ENCODE peak calls at places on chromosome 3, in eight cellular contexts. W, R, T, K, N, C, Y and S are unnamed samples.

GRCh38 chr3:148229107-148229506 is 468.6 kb upstream of the AGTR1 start:
- DNase-seq in W (no peak), R (no peak), T (no peak), K (no peak), N (no peak), C (no peak), Y (no peak), S (no peak)

GRCh38 chr3:190385835-190386688 is 1.9 kb upstream of the CLDN16 start:
- DNase-seq in W (peak; percentile 84), R (peak; percentile 90), T (no peak), K (no peak), N (peak; percentile 64), C (no peak), Y (no peak), S (no peak)

GRCh38 chr3:149678365-149678948 is 20.6 kb upstream of the WWTR1 start:
- DNase-seq in W (no peak), R (no peak), T (no peak), K (no peak), N (no peak), C (no peak), Y (no peak), S (no peak)

GRCh38 chr3:195703776-195704175 is 17.0 kb upstream of the MUC20 start:
- DNase-seq in W (no peak), R (no peak), T (no peak), K (no peak), N (no peak), C (no peak), Y (no peak), S (no peak)

GRCh38 chr3:69271098-69271497 is 114.8 kb downstream of the FRMD4B start:
- DNase-seq in W (no peak), R (no peak), T (no peak), K (no peak), N (no peak), C (no peak), Y (no peak), S (no peak)

GRCh38 chr3:142963266-142964149 is at the start of gene PAQR9:
- DNase-seq in W (no peak), R (no peak), T (no peak), K (no peak), N (peak; percentile 18), C (no peak), Y (no peak), S (no peak)

GRCh38 chr3:39178553-39178952 is 13.8 kb downstream of the XIRP1 start:
- DNase-seq in W (no peak), R (peak; percentile 62), T (no peak), K (no peak), N (no peak), C (no peak), Y (no peak), S (no peak)

GRCh38 chr3:89504432-89504831 is 397.0 kb downstream of the EPHA3 start:
- DNase-seq in W (no peak), R (no peak), T (no peak), K (no peak), N (no peak), C (no peak), Y (no peak), S (no peak)

GRCh38 chr3:55097441-55097840 is 169.6 kb upstream of the LRTM1 start:
- DNase-seq in W (no peak), R (no peak), T (no peak), K (no peak), N (no peak), C (no peak), Y (no peak), S (no peak)

GRCh38 chr3:112351823-112352222 is 18.9 kb downstream of the CD200 start:
- DNase-seq in W (no peak), R (no peak), T (no peak), K (no peak), N (no peak), C (no peak), Y (no peak), S (no peak)

GRCh38 chr3:87161486-87161885 is 65.6 kb upstream of the CHMP2B start:
- DNase-seq in W (no peak), R (no peak), T (no peak), K (no peak), N (no peak), C (no peak), Y (no peak), S (no peak)

GRCh38 chr3:11717768-11718581 is 74.3 kb upstream of the VGLL4 start:
- DNase-seq in W (no peak), R (peak; percentile 63), T (no peak), K (no peak), N (peak; percentile 36), C (no peak), Y (peak; percentile 34), S (no peak)

GRCh38 chr3:96331341-96331740 is 483.1 kb upstream of the EPHA6 start:
- DNase-seq in W (no peak), R (no peak), T (no peak), K (no peak), N (peak; percentile 5), C (no peak), Y (no peak), S (no peak)

GRCh38 chr3:27767000-27767399 is 44.9 kb upstream of the EOMES start:
- DNase-seq in W (no peak), R (no peak), T (no peak), K (no peak), N (no peak), C (no peak), Y (no peak), S (no peak)

GRCh38 chr3:110296885-110297284 is 774.7 kb upstream of the NECTIN3 start:
- DNase-seq in W (no peak), R (no peak), T (no peak), K (no peak), N (no peak), C (no peak), Y (no peak), S (no peak)

GRCh38 chr3:142794510-142794909 is 70.7 kb downstream of the TRPC1 start:
- DNase-seq in W (no peak), R (no peak), T (no peak), K (no peak), N (no peak), C (no peak), Y (no peak), S (no peak)

GRCh38 chr3:146550743-146551510 is 6.5 kb upstream of the PLSCR1 start:
- DNase-seq in W (peak; percentile 79), R (peak; percentile 82), T (no peak), K (no peak), N (peak; percentile 56), C (no peak), Y (no peak), S (no peak)

GRCh38 chr3:78427303-78427702 is 1340.5 kb downstream of the ROBO1 start:
- DNase-seq in W (no peak), R (no peak), T (no peak), K (no peak), N (no peak), C (no peak), Y (no peak), S (no peak)

GRCh38 chr3:57298041-57298440 is 5.6 kb upstream of the ASB14 start:
- DNase-seq in W (no peak), R (no peak), T (no peak), K (no peak), N (peak; percentile 30), C (no peak), Y (no peak), S (no peak)

GRCh38 chr3:81638480-81638879 is 123.0 kb downstream of the GBE1 start:
- DNase-seq in W (no peak), R (no peak), T (no peak), K (no peak), N (no peak), C (no peak), Y (no peak), S (no peak)

GRCh38 chr3:38579146-38579545 is 70.3 kb downstream of the SCN5A start:
- DNase-seq in W (no peak), R (peak; percentile 13), T (no peak), K (peak; percentile 55), N (no peak), C (no peak), Y (no peak), S (no peak)

GRCh38 chr3:159892171-159892791 is 96.4 kb upstream of the IL12A start:
- DNase-seq in W (no peak), R (no peak), T (no peak), K (peak; percentile 13), N (no peak), C (no peak), Y (no peak), S (no peak)

GRCh38 chr3:100600181-100601042 is 9.0 kb upstream of the ADGRG7 start:
- DNase-seq in W (no peak), R (no peak), T (no peak), K (no peak), N (no peak), C (no peak), Y (no peak), S (no peak)

GRCh38 chr3:196518999-196519737 is 4.0 kb upstream of the SMCO1 start:
- DNase-seq in W (no peak), R (peak; percentile 85), T (no peak), K (peak; percentile 48), N (no peak), C (no peak), Y (peak; percentile 25), S (peak; percentile 54)

GRCh38 chr3:160577093-160577492 is 11.7 kb upstream of the KPNA4 start:
- DNase-seq in W (no peak), R (no peak), T (no peak), K (no peak), N (no peak), C (no peak), Y (no peak), S (no peak)

GRCh38 chr3:178369811-178370210 is 166.4 kb upstream of the KCNMB2 start:
- DNase-seq in W (no peak), R (no peak), T (no peak), K (no peak), N (no peak), C (no peak), Y (no peak), S (no peak)

GRCh38 chr3:166340604-166341003 is 503.4 kb upstream of the BCHE start:
- DNase-seq in W (no peak), R (no peak), T (no peak), K (no peak), N (no peak), C (no peak), Y (no peak), S (no peak)

GRCh38 chr3:115436767-115437301 is 186.5 kb upstream of the GAP43 start:
- DNase-seq in W (peak; percentile 66), R (peak; percentile 88), T (no peak), K (no peak), N (peak; percentile 23), C (no peak), Y (no peak), S (no peak)

GRCh38 chr3:42515391-42515916 is 13.0 kb downstream of the VIPR1 start:
- DNase-seq in W (no peak), R (no peak), T (no peak), K (peak; percentile 34), N (no peak), C (no peak), Y (no peak), S (no peak)

GRCh38 chr3:114442251-114442650 is 148.4 kb downstream of the TIGIT start:
- DNase-seq in W (peak; percentile 23), R (peak; percentile 39), T (no peak), K (no peak), N (no peak), C (no peak), Y (no peak), S (no peak)

GRCh38 chr3:134476977-134477376 is 8.8 kb downstream of the ANAPC13 start:
- DNase-seq in W (no peak), R (no peak), T (no peak), K (no peak), N (no peak), C (no peak), Y (no peak), S (no peak)

GRCh38 chr3:81462921-81463320 is 298.5 kb downstream of the GBE1 start:
- DNase-seq in W (no peak), R (no peak), T (no peak), K (no peak), N (no peak), C (no peak), Y (no peak), S (no peak)